ENCODE peak calls at places on chromosomes 2 and 18, in six cellular contexts. H is fibroblast of mammary gland; U is Caki2; P is fibroblast of lung; R is effector CD4-positive, alpha-beta T cell; G is heart right ventricle. D is an unnamed sample.

GRCh38 chr18:34723143-34723542 is 13.0 kb downstream of the DTNA start:
- DNase-seq in G (no peak), P (peak; percentile 24), R (no peak), U (no peak), H (no peak), D (no peak)

GRCh38 chr2:9424447-9425164 is 1.2 kb downstream of the CPSF3 start:
- DNase-seq in U (no peak), G (no peak), H (no peak), R (no peak), P (no peak), D (no peak)

GRCh38 chr18:46174317-46175039 is 70.3 kb downstream of the HAUS1 start:
- DNase-seq in G (no peak), U (no peak), H (peak; percentile 39), R (peak; percentile 12), P (peak; percentile 23), D (peak; percentile 31)

GRCh38 chr2:164697688-164698290 is 76.5 kb upstream of the GRB14 start:
- DNase-seq in P (peak; percentile 2), G (no peak), H (peak; percentile 12), R (no peak), U (peak; percentile 35), D (no peak)

GRCh38 chr2:167957662-167958061 is 289.7 kb downstream of the STK39 start:
- DNase-seq in P (no peak), H (no peak), R (no peak), U (no peak), G (no peak), D (no peak)

GRCh38 chr2:128750328-128751165 is 431.9 kb upstream of the HS6ST1 start:
- DNase-seq in R (no peak), U (no peak), G (no peak), H (no peak), P (no peak), D (no peak)

GRCh38 chr2:176885661-176886060 is 326.9 kb upstream of the HNRNPA3 start:
- DNase-seq in H (no peak), R (no peak), U (no peak), G (no peak), P (no peak), D (no peak)

GRCh38 chr2:2582998-2583545 is 252.0 kb upstream of the MYT1L start:
- DNase-seq in U (no peak), R (no peak), H (no peak), G (no peak), P (no peak), D (peak; percentile 18)

GRCh38 chr18:80108739-80109675 is at the start of gene ADNP2:
- DNase-seq in R (peak; percentile 70), P (peak; percentile 96), H (peak; percentile 97), U (peak; percentile 94), G (peak; percentile 89), D (peak; percentile 83)

GRCh38 chr2:207513577-207514257 is 16.0 kb upstream of the CREB1 start:
- DNase-seq in U (no peak), G (no peak), H (peak; percentile 98), P (peak; percentile 92), R (no peak), D (no peak)

GRCh38 chr2:8241317-8241716 is 440.5 kb upstream of the ID2 start:
- DNase-seq in H (no peak), U (no peak), R (no peak), G (no peak), P (no peak), D (no peak)

GRCh38 chr2:109242654-109243331 is 113.8 kb downstream of the SH3RF3 start:
- DNase-seq in P (peak; percentile 97), R (no peak), H (peak; percentile 93), U (no peak), G (no peak), D (no peak)

GRCh38 chr2:239465017-239466001 is 64.5 kb upstream of the HDAC4 start:
- DNase-seq in R (no peak), U (peak; percentile 44), H (no peak), G (peak; percentile 49), P (peak; percentile 27), D (peak; percentile 53)

GRCh38 chr2:25851740-25852503 is 26.4 kb downstream of the ASXL2 start:
- DNase-seq in G (peak; percentile 34), H (peak; percentile 87), U (peak; percentile 76), P (peak; percentile 89), R (peak; percentile 27), D (no peak)

GRCh38 chr2:40439473-40439872 is 12.4 kb downstream of the SLC8A1 start:
- DNase-seq in G (no peak), P (peak; percentile 44), R (no peak), H (peak; percentile 40), U (no peak), D (no peak)